ENCODE peak calls at places on chromosomes 6 and 20, in five cellular contexts. G is fibroblast of lung, X is breast epithelium, N is substantia nigra, J is PC-3. V is an unnamed sample.

GRCh38 chr6:10269814-10270472 is 144.9 kb downstream of the TFAP2A start:
- DNase-seq in G (no peak), X (no peak), N (no peak), J (peak; percentile 65), V (no peak)

GRCh38 chr20:12740647-12741046 is 268.1 kb upstream of the SPTLC3 start:
- DNase-seq in G (no peak), X (no peak), N (no peak), J (peak; percentile 8), V (no peak)

GRCh38 chr20:58822175-58822574 is 28.5 kb downstream of the GNAS-AS1 start:
- DNase-seq in G (no peak), X (no peak), N (no peak), J (no peak), V (no peak)

GRCh38 chr20:48622421-48622820 is 205.4 kb downstream of the PREX1 start:
- DNase-seq in G (no peak), X (no peak), N (no peak), J (no peak), V (peak; percentile 21)

GRCh38 chr6:52872031-52872430 is 31.4 kb upstream of the GSTA5 start:
- DNase-seq in G (peak; percentile 42), X (no peak), N (no peak), J (no peak), V (no peak)

GRCh38 chr6:93017213-93017612 is 402.1 kb downstream of the EPHA7 start:
- DNase-seq in G (peak; percentile 24), X (no peak), N (no peak), J (peak; percentile 25), V (no peak)

GRCh38 chr6:106488494-106489369 is 128.2 kb downstream of the CRYBG1 start:
- DNase-seq in G (no peak), X (no peak), N (no peak), J (peak; percentile 22), V (no peak)

GRCh38 chr6:66796987-66797386 is 1090.0 kb upstream of the EYS start:
- DNase-seq in G (no peak), X (no peak), N (no peak), J (no peak), V (no peak)

GRCh38 chr6:131160254-131160758 is 25.0 kb downstream of the AKAP7 start:
- DNase-seq in G (no peak), X (no peak), N (no peak), J (no peak), V (no peak)

GRCh38 chr20:58890454-58891075 is 38.0 kb downstream of the GNAS start:
- DNase-seq in G (peak; percentile 84), X (peak; percentile 64), N (peak; percentile 63), J (peak; percentile 71), V (peak; percentile 83)

GRCh38 chr20:51531141-51531710 is 11.3 kb downstream of the NFATC2 start:
- DNase-seq in G (no peak), X (no peak), N (no peak), J (peak; percentile 98), V (no peak)

GRCh38 chr6:162119349-162119748 is 608.2 kb downstream of the PRKN start:
- DNase-seq in G (peak; percentile 51), X (no peak), N (peak; percentile 3), J (no peak), V (peak; percentile 51)

GRCh38 chr6:169851641-169852503 is 100.5 kb downstream of the ERMARD start:
- DNase-seq in G (no peak), X (no peak), N (no peak), J (peak; percentile 73), V (no peak)

GRCh38 chr6:40343887-40344565 is 243.1 kb downstream of the LRFN2 start:
- DNase-seq in G (no peak), X (no peak), N (no peak), J (no peak), V (no peak)

GRCh38 chr6:10583509-10583908 is 62.4 kb downstream of the GCNT2 start:
- DNase-seq in G (no peak), X (no peak), N (no peak), J (no peak), V (no peak)

GRCh38 chr6:159700970-159701369 is 7.9 kb upstream of the SOD2 start:
- DNase-seq in G (no peak), X (no peak), N (no peak), J (no peak), V (no peak)

GRCh38 chr6:85002847-85003246 is 238.4 kb upstream of the TBX18 start:
- DNase-seq in G (no peak), X (no peak), N (no peak), J (no peak), V (no peak)

DNA sequence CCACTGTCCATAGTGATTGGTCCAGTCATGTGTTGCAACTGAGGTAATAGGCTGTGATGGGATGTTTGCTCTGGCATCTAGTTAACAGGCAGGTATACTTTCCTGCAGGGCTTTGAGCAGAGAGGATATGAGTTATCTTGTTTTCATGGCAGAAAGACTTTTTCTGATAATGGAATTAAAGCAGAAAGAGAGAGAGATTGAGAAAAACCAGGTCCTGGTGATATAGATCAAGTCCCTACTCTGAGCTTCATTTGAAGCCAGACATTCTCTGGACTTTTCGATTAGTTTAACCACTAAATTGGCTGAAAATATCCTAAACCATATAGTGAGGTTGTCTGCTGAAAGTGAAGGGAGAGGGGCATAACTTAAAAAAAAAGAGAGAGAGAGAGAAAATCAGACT is 233.8 kb upstream of the TBX18 start:
- DNase-seq in G (no peak), X (no peak), N (no peak), J (no peak), V (no peak)
- H3K27ac ChIP-seq in G (no peak overlapping the region), X (no peak overlapping the region), N (no peak overlapping the region), J (no peak overlapping the region), V (no peak overlapping the region)

DNA sequence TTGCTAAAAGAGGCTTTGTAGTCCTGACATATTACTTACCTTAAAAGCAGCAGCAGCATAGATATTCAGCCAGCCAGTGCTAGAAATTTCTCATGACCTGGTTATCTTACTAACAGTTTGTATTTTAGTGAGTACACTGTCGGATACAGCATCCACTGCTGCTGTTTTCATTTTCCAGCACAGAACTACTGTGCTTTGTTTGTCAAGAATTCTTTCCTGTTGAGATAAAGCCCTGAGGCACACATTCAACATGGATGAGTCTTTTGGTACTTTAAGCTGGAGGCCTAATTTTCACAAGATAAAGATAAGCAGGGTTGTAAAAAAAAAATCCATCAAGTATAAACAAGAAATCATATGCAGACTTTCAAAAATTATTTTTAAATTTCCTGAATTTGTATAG is 311.1 kb upstream of the OPRM1 start:
- DNase-seq in G (no peak), X (no peak), N (no peak), J (peak; percentile 3), V (no peak)
- H3K27ac ChIP-seq in G (no peak overlapping the region), X (no peak overlapping the region), N (no peak overlapping the region), J (no peak overlapping the region), V (no peak overlapping the region)

GRCh38 chr20:25222461-25223178 is 25.3 kb upstream of the PYGB start:
- DNase-seq in G (no peak), X (no peak), N (no peak), J (no peak), V (no peak)

GRCh38 chr20:25221592-25222460 is 26.1 kb upstream of the PYGB start:
- DNase-seq in G (no peak), X (no peak), N (no peak), J (no peak), V (no peak)

GRCh38 chr20:25223765-25224720 is 23.8 kb upstream of the PYGB start:
- DNase-seq in G (no peak), X (no peak), N (no peak), J (no peak), V (no peak)

GRCh38 chr20:25224941-25225340 is 22.9 kb upstream of the PYGB start:
- DNase-seq in G (no peak), X (no peak), N (no peak), J (no peak), V (no peak)

GRCh38 chr20:25223179-25223661 is 24.7 kb upstream of the PYGB start:
- DNase-seq in G (peak; percentile 88), X (no peak), N (no peak), J (peak; percentile 99), V (no peak)
- H3K27ac ChIP-seq in G (peak overlapping the region; percentile 71), X (no peak overlapping the region), N (no peak overlapping the region), J (peak overlapping the region; percentile 95), V (no peak overlapping the region)

GRCh38 chr6:79894939-79895338 is 52.4 kb downstream of the ELOVL4 start:
- DNase-seq in G (peak; percentile 22), X (no peak), N (no peak), J (peak; percentile 59), V (no peak)

GRCh38 chr6:79898076-79898475 is 49.3 kb downstream of the ELOVL4 start:
- DNase-seq in G (no peak), X (no peak), N (no peak), J (no peak), V (no peak)

GRCh38 chr6:79895382-79896100 is 51.8 kb downstream of the ELOVL4 start:
- DNase-seq in G (no peak), X (no peak), N (no peak), J (peak; percentile 79), V (no peak)
- H3K27ac ChIP-seq in G (no peak overlapping the region), X (no peak overlapping the region), N (no peak overlapping the region), J (peak overlapping the region; percentile 71), V (no peak overlapping the region)

GRCh38 chr6:150537893-150538292 is 61.8 kb upstream of the PLEKHG1 start:
- DNase-seq in G (no peak), X (peak; percentile 18), N (no peak), J (no peak), V (no peak)

GRCh38 chr6:150537481-150537880 is 62.2 kb upstream of the PLEKHG1 start:
- DNase-seq in G (no peak), X (no peak), N (peak; percentile 15), J (no peak), V (no peak)

GRCh38 chr6:150534514-150534913 is 65.2 kb upstream of the PLEKHG1 start:
- DNase-seq in G (no peak), X (no peak), N (no peak), J (no peak), V (no peak)

GRCh38 chr6:150535818-150536220 is 63.9 kb upstream of the PLEKHG1 start:
- DNase-seq in G (no peak), X (no peak), N (no peak), J (no peak), V (no peak)

GRCh38 chr6:150535151-150535816 is 64.4 kb upstream of the PLEKHG1 start:
- DNase-seq in G (no peak), X (no peak), N (no peak), J (peak; percentile 61), V (no peak)
- H3K27ac ChIP-seq in G (no peak overlapping the region), X (no peak overlapping the region), N (no peak overlapping the region), J (no peak overlapping the region), V (no peak overlapping the region)